ENCODE peak calls at places on chromosomes 12 and 14, in ten cellular contexts. One of them, this sample, is unnamed.
A peak's percentile ranks its signal among the peaks of the same experiment; 100 is the strongest.

GRCh38 chr14:39988939-39989338 is 556.7 kb upstream of the FBXO33 start:
- DNase-seq in colonic mucosa: no peak
- DNase-seq in IMR-90: no peak
- DNase-seq in breast epithelium: no peak
- DNase-seq in cardiac muscle cell: peak; percentile 49
- DNase-seq in Caco-2: no peak
- DNase-seq in PC-3: peak; percentile 78
- DNase-seq in keratinocyte: no peak
- DNase-seq in body of pancreas: no peak
- DNase-seq in upper lobe of right lung: no peak
- DNase-seq in this sample: no peak

GRCh38 chr12:52956987-52957386 is 8.1 kb downstream of the KRT18 start:
- DNase-seq in PC-3: no peak
- DNase-seq in body of pancreas: no peak
- DNase-seq in breast epithelium: no peak
- DNase-seq in Caco-2: no peak
- DNase-seq in IMR-90: peak; percentile 70
- DNase-seq in keratinocyte: no peak
- DNase-seq in colonic mucosa: no peak
- DNase-seq in cardiac muscle cell: no peak
- DNase-seq in upper lobe of right lung: no peak
- DNase-seq in this sample: no peak

GRCh38 chr14:70640938-70641547 is 673 bp upstream of the TTC9 start:
- DNase-seq in colonic mucosa: peak; percentile 35
- DNase-seq in Caco-2: no peak
- DNase-seq in cardiac muscle cell: no peak
- DNase-seq in PC-3: peak; percentile 69
- DNase-seq in keratinocyte: no peak
- DNase-seq in body of pancreas: peak; percentile 36
- DNase-seq in upper lobe of right lung: peak; percentile 76
- DNase-seq in IMR-90: peak; percentile 58
- DNase-seq in breast epithelium: no peak
- DNase-seq in this sample: peak; percentile 68

GRCh38 chr12:91037301-91037700 is 20.5 kb downstream of the KERA start:
- DNase-seq in Caco-2: no peak
- DNase-seq in colonic mucosa: no peak
- DNase-seq in keratinocyte: no peak
- DNase-seq in IMR-90: peak; percentile 6
- DNase-seq in body of pancreas: no peak
- DNase-seq in upper lobe of right lung: no peak
- DNase-seq in PC-3: no peak
- DNase-seq in cardiac muscle cell: no peak
- DNase-seq in breast epithelium: no peak
- DNase-seq in this sample: no peak

GRCh38 chr14:95157987-95158712 is 821 bp upstream of the DICER1 start:
- DNase-seq in cardiac muscle cell: no peak
- DNase-seq in breast epithelium: no peak
- DNase-seq in keratinocyte: no peak
- DNase-seq in Caco-2: no peak
- DNase-seq in PC-3: peak; percentile 22
- DNase-seq in upper lobe of right lung: no peak
- DNase-seq in colonic mucosa: no peak
- DNase-seq in IMR-90: no peak
- DNase-seq in body of pancreas: no peak
- DNase-seq in this sample: peak; percentile 41

GRCh38 chr12:24360057-24360456 is 410.6 kb upstream of the SOX5 start:
- DNase-seq in keratinocyte: no peak
- DNase-seq in PC-3: no peak
- DNase-seq in Caco-2: no peak
- DNase-seq in colonic mucosa: no peak
- DNase-seq in body of pancreas: no peak
- DNase-seq in IMR-90: peak; percentile 10
- DNase-seq in breast epithelium: no peak
- DNase-seq in upper lobe of right lung: no peak
- DNase-seq in cardiac muscle cell: no peak
- DNase-seq in this sample: no peak

GRCh38 chr12:132550014-132550802 is 60.2 kb downstream of the LRCOL1 start:
- DNase-seq in IMR-90: no peak
- DNase-seq in Caco-2: no peak
- DNase-seq in body of pancreas: no peak
- DNase-seq in breast epithelium: no peak
- DNase-seq in keratinocyte: no peak
- DNase-seq in cardiac muscle cell: peak; percentile 74
- DNase-seq in PC-3: no peak
- DNase-seq in upper lobe of right lung: no peak
- DNase-seq in colonic mucosa: no peak
- DNase-seq in this sample: no peak

GRCh38 chr14:94009767-94010166 is 12.7 kb downstream of the CCDC197 start:
- DNase-seq in cardiac muscle cell: no peak
- DNase-seq in breast epithelium: no peak
- DNase-seq in IMR-90: peak; percentile 63
- DNase-seq in body of pancreas: no peak
- DNase-seq in Caco-2: no peak
- DNase-seq in colonic mucosa: no peak
- DNase-seq in PC-3: peak; percentile 61
- DNase-seq in keratinocyte: no peak
- DNase-seq in upper lobe of right lung: no peak
- DNase-seq in this sample: no peak

GRCh38 chr14:75242546-75243273 is 35.9 kb upstream of the FOS start:
- DNase-seq in Caco-2: no peak
- DNase-seq in IMR-90: peak; percentile 87
- DNase-seq in colonic mucosa: peak; percentile 55
- DNase-seq in upper lobe of right lung: peak; percentile 37
- DNase-seq in cardiac muscle cell: peak; percentile 45
- DNase-seq in PC-3: peak; percentile 29
- DNase-seq in body of pancreas: no peak
- DNase-seq in breast epithelium: no peak
- DNase-seq in keratinocyte: no peak
- DNase-seq in this sample: peak; percentile 32

GRCh38 chr12:47547077-47547476 is 158.8 kb downstream of the RPAP3 start:
- DNase-seq in cardiac muscle cell: no peak
- DNase-seq in IMR-90: peak; percentile 69
- DNase-seq in PC-3: peak; percentile 70
- DNase-seq in Caco-2: no peak
- DNase-seq in upper lobe of right lung: no peak
- DNase-seq in colonic mucosa: no peak
- DNase-seq in keratinocyte: no peak
- DNase-seq in breast epithelium: no peak
- DNase-seq in body of pancreas: no peak
- DNase-seq in this sample: peak; percentile 35

GRCh38 chr12:62957233-62957953 is 22.4 kb upstream of the PPM1H start:
- DNase-seq in IMR-90: no peak
- DNase-seq in body of pancreas: no peak
- DNase-seq in colonic mucosa: no peak
- DNase-seq in PC-3: peak; percentile 56
- DNase-seq in Caco-2: no peak
- DNase-seq in breast epithelium: no peak
- DNase-seq in cardiac muscle cell: peak; percentile 15
- DNase-seq in upper lobe of right lung: no peak
- DNase-seq in keratinocyte: no peak
- DNase-seq in this sample: no peak

GRCh38 chr14:96673706-96674105 is 123.5 kb upstream of the VRK1 start:
- DNase-seq in keratinocyte: no peak
- DNase-seq in breast epithelium: no peak
- DNase-seq in cardiac muscle cell: no peak
- DNase-seq in upper lobe of right lung: no peak
- DNase-seq in IMR-90: no peak
- DNase-seq in body of pancreas: no peak
- DNase-seq in colonic mucosa: no peak
- DNase-seq in PC-3: no peak
- DNase-seq in Caco-2: no peak
- DNase-seq in this sample: no peak

GRCh38 chr14:67487937-67488893 is at the start of gene TMEM229B:
- DNase-seq in IMR-90: no peak
- DNase-seq in colonic mucosa: peak; percentile 40
- DNase-seq in body of pancreas: no peak
- DNase-seq in cardiac muscle cell: no peak
- DNase-seq in keratinocyte: no peak
- DNase-seq in breast epithelium: no peak
- DNase-seq in Caco-2: no peak
- DNase-seq in PC-3: no peak
- DNase-seq in upper lobe of right lung: peak; percentile 70
- DNase-seq in this sample: no peak
- H3K4me3 ChIP-seq in IMR-90: no peak within 1 kb of the TSS
- H3K4me3 ChIP-seq in colonic mucosa: peak within 1 kb of the TSS; percentile 6
- H3K4me3 ChIP-seq in body of pancreas: no peak within 1 kb of the TSS
- H3K4me3 ChIP-seq in cardiac muscle cell: no peak within 1 kb of the TSS
- H3K4me3 ChIP-seq in keratinocyte: no peak within 1 kb of the TSS
- H3K4me3 ChIP-seq in breast epithelium: peak within 1 kb of the TSS; percentile 31
- H3K4me3 ChIP-seq in Caco-2: no peak within 1 kb of the TSS
- H3K4me3 ChIP-seq in PC-3: no peak within 1 kb of the TSS
- H3K4me3 ChIP-seq in upper lobe of right lung: peak within 1 kb of the TSS; percentile 48
- H3K4me3 ChIP-seq in this sample: no peak within 1 kb of the TSS

DNA sequence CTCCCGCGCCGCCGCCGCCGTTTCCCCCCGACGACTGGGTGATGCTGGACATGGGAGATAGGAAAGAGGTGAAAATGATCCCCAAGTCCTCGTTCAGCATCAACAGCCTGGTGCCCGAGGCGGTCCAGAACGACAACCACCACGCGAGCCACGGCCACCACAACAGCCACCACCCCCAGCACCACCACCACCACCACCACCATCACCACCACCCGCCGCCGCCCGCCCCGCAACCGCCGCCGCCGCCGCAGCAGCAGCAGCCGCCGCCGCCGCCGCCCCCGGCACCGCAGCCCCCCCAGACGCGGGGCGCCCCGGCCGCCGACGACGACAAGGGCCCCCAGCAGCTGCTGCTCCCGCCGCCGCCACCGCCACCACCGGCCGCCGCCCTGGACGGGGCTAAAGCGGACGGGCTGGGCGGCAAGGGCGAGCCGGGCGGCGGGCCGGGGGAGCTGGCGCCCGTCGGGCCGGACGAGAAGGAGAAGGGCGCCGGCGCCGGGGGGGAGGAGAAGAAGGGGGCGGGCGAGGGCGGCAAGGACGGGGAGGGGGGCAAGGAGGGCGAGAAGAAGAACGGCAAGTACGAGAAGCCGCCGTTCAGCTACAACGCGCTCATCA is 758 bp downstream of the FOXG1 start:
- DNase-seq in cardiac muscle cell: no peak
- DNase-seq in upper lobe of right lung: no peak
- DNase-seq in breast epithelium: no peak
- DNase-seq in body of pancreas: no peak
- DNase-seq in keratinocyte: no peak
- DNase-seq in PC-3: no peak
- DNase-seq in colonic mucosa: no peak
- DNase-seq in IMR-90: no peak
- DNase-seq in Caco-2: no peak
- DNase-seq in this sample: peak; percentile 68
- H3K4me3 ChIP-seq in cardiac muscle cell: no peak overlapping the region
- H3K4me3 ChIP-seq in upper lobe of right lung: no peak overlapping the region
- H3K4me3 ChIP-seq in breast epithelium: no peak overlapping the region
- H3K4me3 ChIP-seq in body of pancreas: no peak overlapping the region
- H3K4me3 ChIP-seq in keratinocyte: no peak overlapping the region
- H3K4me3 ChIP-seq in PC-3: no peak overlapping the region
- H3K4me3 ChIP-seq in colonic mucosa: no peak overlapping the region
- H3K4me3 ChIP-seq in IMR-90: peak overlapping the region; percentile 10
- H3K4me3 ChIP-seq in Caco-2: no peak overlapping the region
- H3K4me3 ChIP-seq in this sample: peak overlapping the region; percentile 22

GRCh38 chr14:67357583-67358354 is 1.8 kb downstream of the ATP6V1D start:
- DNase-seq in breast epithelium: no peak
- DNase-seq in body of pancreas: no peak
- DNase-seq in keratinocyte: no peak
- DNase-seq in cardiac muscle cell: no peak
- DNase-seq in upper lobe of right lung: no peak
- DNase-seq in Caco-2: no peak
- DNase-seq in PC-3: peak; percentile 36
- DNase-seq in IMR-90: peak; percentile 30
- DNase-seq in colonic mucosa: no peak
- DNase-seq in this sample: peak; percentile 13
- H3K4me3 ChIP-seq in breast epithelium: no peak overlapping the region
- H3K4me3 ChIP-seq in body of pancreas: no peak overlapping the region
- H3K4me3 ChIP-seq in keratinocyte: peak overlapping the region; percentile 88
- H3K4me3 ChIP-seq in cardiac muscle cell: peak overlapping the region; percentile 52
- H3K4me3 ChIP-seq in upper lobe of right lung: peak overlapping the region; percentile 86
- H3K4me3 ChIP-seq in Caco-2: no peak overlapping the region
- H3K4me3 ChIP-seq in PC-3: peak overlapping the region; percentile 83
- H3K4me3 ChIP-seq in IMR-90: no peak overlapping the region
- H3K4me3 ChIP-seq in colonic mucosa: no peak overlapping the region
- H3K4me3 ChIP-seq in this sample: no peak overlapping the region

GRCh38 chr12:96235497-96235826 is 41.3 kb downstream of the ELK3 start:
- DNase-seq in breast epithelium: no peak
- DNase-seq in cardiac muscle cell: no peak
- DNase-seq in keratinocyte: no peak
- DNase-seq in PC-3: no peak
- DNase-seq in upper lobe of right lung: no peak
- DNase-seq in IMR-90: no peak
- DNase-seq in colonic mucosa: no peak
- DNase-seq in body of pancreas: no peak
- DNase-seq in Caco-2: no peak
- DNase-seq in this sample: no peak

GRCh38 chr12:96238336-96239031 is 44.3 kb downstream of the ELK3 start:
- DNase-seq in cardiac muscle cell: peak; percentile 50
- DNase-seq in PC-3: no peak
- DNase-seq in breast epithelium: no peak
- DNase-seq in upper lobe of right lung: no peak
- DNase-seq in colonic mucosa: no peak
- DNase-seq in IMR-90: no peak
- DNase-seq in Caco-2: no peak
- DNase-seq in keratinocyte: no peak
- DNase-seq in body of pancreas: no peak
- DNase-seq in this sample: no peak

GRCh38 chr12:96237035-96237434 is 42.9 kb downstream of the ELK3 start:
- DNase-seq in Caco-2: no peak
- DNase-seq in body of pancreas: no peak
- DNase-seq in cardiac muscle cell: no peak
- DNase-seq in IMR-90: no peak
- DNase-seq in colonic mucosa: no peak
- DNase-seq in upper lobe of right lung: no peak
- DNase-seq in keratinocyte: no peak
- DNase-seq in breast epithelium: no peak
- DNase-seq in PC-3: no peak
- DNase-seq in this sample: no peak

GRCh38 chr12:96236221-96236822 is 42.1 kb downstream of the ELK3 start:
- DNase-seq in cardiac muscle cell: no peak
- DNase-seq in breast epithelium: no peak
- DNase-seq in IMR-90: peak; percentile 51
- DNase-seq in body of pancreas: no peak
- DNase-seq in Caco-2: no peak
- DNase-seq in keratinocyte: no peak
- DNase-seq in upper lobe of right lung: no peak
- DNase-seq in PC-3: no peak
- DNase-seq in colonic mucosa: no peak
- DNase-seq in this sample: no peak

DNA sequence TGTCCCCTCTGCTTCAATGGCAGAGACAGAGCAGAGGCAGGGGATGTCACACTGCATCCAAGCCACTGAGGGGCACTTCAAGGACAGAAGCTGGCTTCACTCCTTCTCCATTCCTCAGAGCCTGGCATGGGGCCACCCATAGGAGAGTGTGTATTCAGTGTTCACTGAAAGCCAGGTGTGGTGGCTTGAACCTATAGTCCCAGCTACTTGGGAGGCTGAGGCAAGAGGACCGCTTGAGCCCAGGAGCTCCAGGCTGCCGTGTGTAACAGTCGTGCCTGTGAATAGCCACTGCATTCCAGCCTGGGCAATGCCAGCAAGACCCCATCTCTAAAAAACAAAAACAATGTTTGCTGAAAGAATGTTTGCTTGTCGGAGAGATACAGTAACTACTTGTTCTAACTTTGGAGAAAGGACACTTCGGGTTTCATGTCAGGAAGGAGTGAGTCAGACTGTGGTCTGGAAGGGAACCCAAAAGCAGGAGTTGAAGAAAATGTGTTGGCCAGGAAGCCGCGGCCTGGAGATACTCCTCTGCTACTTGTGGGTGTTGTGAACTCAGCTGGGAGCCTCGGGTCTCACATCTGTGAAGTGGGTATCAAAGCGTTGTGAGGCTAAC is 43.4 kb downstream of the ELK3 start:
- DNase-seq in body of pancreas: peak; percentile 52
- DNase-seq in IMR-90: peak; percentile 97
- DNase-seq in cardiac muscle cell: no peak
- DNase-seq in breast epithelium: no peak
- DNase-seq in upper lobe of right lung: no peak
- DNase-seq in colonic mucosa: peak; percentile 29
- DNase-seq in Caco-2: no peak
- DNase-seq in keratinocyte: no peak
- DNase-seq in PC-3: peak; percentile 93
- DNase-seq in this sample: no peak
- H3K4me3 ChIP-seq in body of pancreas: no peak overlapping the region
- H3K4me3 ChIP-seq in IMR-90: no peak overlapping the region
- H3K4me3 ChIP-seq in cardiac muscle cell: no peak overlapping the region
- H3K4me3 ChIP-seq in breast epithelium: peak overlapping the region; percentile 17
- H3K4me3 ChIP-seq in upper lobe of right lung: no peak overlapping the region
- H3K4me3 ChIP-seq in colonic mucosa: no peak overlapping the region
- H3K4me3 ChIP-seq in Caco-2: no peak overlapping the region
- H3K4me3 ChIP-seq in keratinocyte: no peak overlapping the region
- H3K4me3 ChIP-seq in PC-3: peak overlapping the region; percentile 31
- H3K4me3 ChIP-seq in this sample: no peak overlapping the region

This sample was measured in H7.